ENCODE peak calls at places on chromosomes 12 and 14, in four cellular contexts. One of them, this sample, is unnamed.

GRCh38 chr12:124833693-124834122 is 30.0 kb downstream of the SCARB1 start:
- DNase-seq in breast epithelium: no peak
- DNase-seq in B cell: no peak
- DNase-seq in fibroblast of lung: no peak
- DNase-seq in this sample: peak

GRCh38 chr14:100103261-100104005 is 38.2 kb downstream of the EVL start:
- DNase-seq in breast epithelium: no peak
- DNase-seq in B cell: no peak
- DNase-seq in fibroblast of lung: no peak
- DNase-seq in this sample: no peak

GRCh38 chr14:92207928-92208265 is 86.1 kb downstream of the CPSF2 start:
- DNase-seq in breast epithelium: no peak
- DNase-seq in B cell: no peak
- DNase-seq in fibroblast of lung: no peak
- DNase-seq in this sample: no peak

GRCh38 chr12:85374981-85375380 is 95.0 kb downstream of the ALX1 start:
- DNase-seq in breast epithelium: no peak
- DNase-seq in B cell: no peak
- DNase-seq in fibroblast of lung: no peak
- DNase-seq in this sample: no peak

GRCh38 chr14:28704153-28704552 is 62.4 kb upstream of the FOXG1 start:
- DNase-seq in breast epithelium: no peak
- DNase-seq in B cell: no peak
- DNase-seq in fibroblast of lung: peak
- DNase-seq in this sample: no peak

GRCh38 chr14:86450075-86450474 is 920.1 kb downstream of the FLRT2 start:
- DNase-seq in breast epithelium: no peak
- DNase-seq in B cell: no peak
- DNase-seq in fibroblast of lung: no peak
- DNase-seq in this sample: no peak

GRCh38 chr12:3225154-3225795 is 148.1 kb downstream of the TSPAN9 start:
- DNase-seq in breast epithelium: no peak
- DNase-seq in B cell: no peak
- DNase-seq in fibroblast of lung: peak
- DNase-seq in this sample: peak

GRCh38 chr12:11815397-11815796 is 165.9 kb downstream of the ETV6 start:
- DNase-seq in breast epithelium: no peak
- DNase-seq in B cell: no peak
- DNase-seq in fibroblast of lung: no peak
- DNase-seq in this sample: no peak

GRCh38 chr12:62625238-62625637 is 158.6 kb downstream of the MON2 start:
- DNase-seq in breast epithelium: no peak
- DNase-seq in B cell: no peak
- DNase-seq in fibroblast of lung: peak
- DNase-seq in this sample: peak

GRCh38 chr14:103545915-103546650 is 16.4 kb downstream of the BAG5 start:
- DNase-seq in breast epithelium: no peak
- DNase-seq in B cell: no peak
- DNase-seq in fibroblast of lung: no peak
- DNase-seq in this sample: no peak

GRCh38 chr14:50941151-50941550 is 3.1 kb downstream of the PYGL start:
- DNase-seq in breast epithelium: no peak
- DNase-seq in B cell: no peak
- DNase-seq in fibroblast of lung: peak
- DNase-seq in this sample: no peak

GRCh38 chr14:22388669-22389625 is 200.1 kb downstream of the DAD1 start:
- DNase-seq in breast epithelium: no peak
- DNase-seq in B cell: no peak
- DNase-seq in fibroblast of lung: peak
- DNase-seq in this sample: peak

GRCh38 chr12:91023326-91024004 is 18.7 kb upstream of the EPYC start:
- DNase-seq in breast epithelium: no peak
- DNase-seq in B cell: no peak
- DNase-seq in fibroblast of lung: peak
- DNase-seq in this sample: peak

GRCh38 chr12:100544165-100544564 is 29.3 kb upstream of the GAS2L3 start:
- DNase-seq in breast epithelium: no peak
- DNase-seq in B cell: no peak
- DNase-seq in fibroblast of lung: no peak
- DNase-seq in this sample: no peak

GRCh38 chr14:90959344-90959743 is 101.1 kb downstream of the RPS6KA5 start:
- DNase-seq in breast epithelium: no peak
- DNase-seq in B cell: no peak
- DNase-seq in fibroblast of lung: no peak
- DNase-seq in this sample: no peak

GRCh38 chr12:63179224-63179623 is 28.2 kb upstream of the AVPR1A start:
- DNase-seq in breast epithelium: no peak
- DNase-seq in B cell: no peak
- DNase-seq in fibroblast of lung: no peak
- DNase-seq in this sample: no peak

GRCh38 chr12:131231194-131231980 is 277.7 kb downstream of the ADGRD1 start:
- DNase-seq in breast epithelium: no peak
- DNase-seq in B cell: no peak
- DNase-seq in fibroblast of lung: no peak
- DNase-seq in this sample: no peak

GRCh38 chr12:57641699-57642442 is 8.9 kb upstream of the B4GALNT1 start:
- DNase-seq in breast epithelium: no peak
- DNase-seq in B cell: no peak
- DNase-seq in fibroblast of lung: no peak
- DNase-seq in this sample: no peak

GRCh38 chr12:2284857-2285256 is 232.1 kb downstream of the CACNA1C start:
- DNase-seq in breast epithelium: peak
- DNase-seq in B cell: peak
- DNase-seq in fibroblast of lung: peak
- DNase-seq in this sample: peak

GRCh38 chr12:47207005-47207717 is 127.4 kb upstream of the AMIGO2 start:
- DNase-seq in breast epithelium: no peak
- DNase-seq in B cell: peak
- DNase-seq in fibroblast of lung: no peak
- DNase-seq in this sample: no peak

GRCh38 chr12:128098725-128099124 is 168.2 kb upstream of the TMEM132C start:
- DNase-seq in breast epithelium: no peak
- DNase-seq in B cell: no peak
- DNase-seq in fibroblast of lung: no peak
- DNase-seq in this sample: no peak

GRCh38 chr12:24499151-24500146 is 449.5 kb downstream of the BCAT1 start:
- DNase-seq in breast epithelium: no peak
- DNase-seq in B cell: no peak
- DNase-seq in fibroblast of lung: peak
- DNase-seq in this sample: peak

GRCh38 chr14:87250992-87251391 is 742.0 kb downstream of the GALC start:
- DNase-seq in breast epithelium: no peak
- DNase-seq in B cell: no peak
- DNase-seq in fibroblast of lung: no peak
- DNase-seq in this sample: no peak

GRCh38 chr14:74211945-74212580 is 27.2 kb upstream of the VSX2 start:
- DNase-seq in breast epithelium: no peak
- DNase-seq in B cell: no peak
- DNase-seq in fibroblast of lung: no peak
- DNase-seq in this sample: no peak

GRCh38 chr12:56243731-56244181 is 13.9 kb downstream of the SLC39A5 start:
- DNase-seq in breast epithelium: no peak
- DNase-seq in B cell: no peak
- DNase-seq in fibroblast of lung: no peak
- DNase-seq in this sample: no peak

GRCh38 chr12:46958599-46959290 is 120.7 kb upstream of the PCED1B start:
- DNase-seq in breast epithelium: no peak
- DNase-seq in B cell: no peak
- DNase-seq in fibroblast of lung: no peak
- DNase-seq in this sample: no peak

GRCh38 chr12:57204454-57204853 is 12.1 kb upstream of the NXPH4 start:
- DNase-seq in breast epithelium: no peak
- DNase-seq in B cell: no peak
- DNase-seq in fibroblast of lung: no peak
- DNase-seq in this sample: no peak

GRCh38 chr14:67457782-67458181 is 30.7 kb downstream of the TMEM229B start:
- DNase-seq in breast epithelium: peak
- DNase-seq in B cell: no peak
- DNase-seq in fibroblast of lung: peak
- DNase-seq in this sample: no peak

GRCh38 chr12:74539261-74539660 is 1.6 kb downstream of the ATXN7L3B start:
- DNase-seq in breast epithelium: no peak
- DNase-seq in B cell: no peak
- DNase-seq in fibroblast of lung: peak
- DNase-seq in this sample: no peak

GRCh38 chr12:32181498-32182175 is 75.0 kb downstream of the BICD1 start:
- DNase-seq in breast epithelium: no peak
- DNase-seq in B cell: no peak
- DNase-seq in fibroblast of lung: no peak
- DNase-seq in this sample: no peak

DNA sequence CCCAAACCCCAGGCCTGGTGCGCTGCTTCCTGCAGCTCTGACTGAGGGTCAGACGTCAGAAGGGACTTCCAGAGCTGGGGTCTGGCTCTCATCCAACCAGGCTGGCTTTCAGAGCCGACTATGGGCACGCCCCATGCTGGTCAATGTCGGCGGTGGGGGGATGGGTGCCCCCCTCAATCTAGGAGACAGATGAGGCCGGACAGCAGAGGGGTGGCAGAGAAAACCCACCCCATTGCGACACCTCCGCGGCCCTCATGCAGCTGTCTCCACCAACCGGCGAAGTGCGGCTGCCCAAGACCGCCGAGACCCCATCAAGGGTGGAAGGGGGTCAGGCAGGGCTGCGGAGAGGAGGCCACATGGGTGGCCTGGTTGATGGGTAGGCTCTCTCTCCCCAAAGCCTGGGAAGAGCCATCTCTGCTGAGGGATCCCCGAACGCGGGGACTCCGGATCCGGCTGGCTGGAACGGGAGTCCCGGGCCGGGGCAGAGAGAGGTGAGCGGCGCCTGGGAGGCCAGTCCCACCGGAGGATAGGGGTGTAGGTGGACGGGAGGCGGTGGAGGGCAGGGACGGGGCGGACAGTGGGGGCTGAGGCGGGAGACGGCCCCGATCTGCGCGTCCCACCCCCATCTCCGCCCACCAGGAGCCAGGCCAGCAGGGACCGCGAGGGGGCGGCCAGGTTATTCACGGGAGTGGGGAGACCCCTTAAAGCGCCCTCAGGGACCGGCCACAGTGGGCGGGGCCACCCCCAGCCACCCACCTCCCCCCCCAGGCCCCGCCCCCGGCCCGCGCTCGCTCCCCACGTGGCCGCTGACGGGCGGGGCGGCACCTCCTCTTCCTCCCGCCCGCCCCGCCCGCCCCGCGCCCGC is at the start of gene INF2:
- DNase-seq in breast epithelium: no peak
- DNase-seq in B cell: peak
- DNase-seq in fibroblast of lung: peak
- DNase-seq in this sample: no peak
- TF ChIP-seq CTCF in breast epithelium: no peak
- TF ChIP-seq CTCF in B cell: no peak
- TF ChIP-seq CTCF in fibroblast of lung: no peak
- TF ChIP-seq CTCF in this sample: no peak

GRCh38 chr12:111028830-111029229 is 108.5 kb upstream of the MYL2 start:
- DNase-seq in breast epithelium: no peak
- DNase-seq in B cell: no peak
- DNase-seq in fibroblast of lung: no peak
- DNase-seq in this sample: no peak
- TF ChIP-seq CTCF in breast epithelium: no peak
- TF ChIP-seq CTCF in B cell: no peak
- TF ChIP-seq CTCF in fibroblast of lung: no peak
- TF ChIP-seq CTCF in this sample: no peak

GRCh38 chr12:76080729-76081415 is 3.6 kb downstream of the NAP1L1 start:
- DNase-seq in breast epithelium: no peak
- DNase-seq in B cell: peak
- DNase-seq in fibroblast of lung: peak
- DNase-seq in this sample: no peak
- TF ChIP-seq CTCF in breast epithelium: no peak
- TF ChIP-seq CTCF in B cell: peak
- TF ChIP-seq CTCF in fibroblast of lung: no peak
- TF ChIP-seq CTCF in this sample: peak

DNA sequence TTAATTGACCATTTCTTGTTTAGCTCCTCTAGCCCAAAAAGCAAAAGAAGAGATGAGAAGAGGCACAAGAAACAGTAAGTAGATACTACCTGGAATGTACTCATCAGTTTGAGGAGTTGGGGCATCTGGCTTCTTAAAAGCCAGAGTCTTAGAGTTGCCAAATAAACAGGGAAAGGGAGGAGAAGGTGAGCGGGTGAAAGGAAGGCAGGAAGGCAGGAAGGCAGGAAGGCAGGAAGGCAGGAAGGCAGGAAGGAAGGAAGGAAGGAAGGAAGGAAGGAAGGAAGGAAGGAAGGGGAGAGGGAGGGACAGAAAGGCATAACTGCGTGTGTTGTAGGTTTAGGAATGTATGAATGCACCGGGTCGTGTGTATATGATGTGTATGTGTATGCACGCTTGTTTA is 56.7 kb upstream of the HSPB8 start:
- DNase-seq in breast epithelium: no peak
- DNase-seq in B cell: no peak
- DNase-seq in fibroblast of lung: no peak
- DNase-seq in this sample: no peak
- TF ChIP-seq CTCF in breast epithelium: no peak
- TF ChIP-seq CTCF in B cell: no peak
- TF ChIP-seq CTCF in fibroblast of lung: no peak
- TF ChIP-seq CTCF in this sample: no peak

DNA sequence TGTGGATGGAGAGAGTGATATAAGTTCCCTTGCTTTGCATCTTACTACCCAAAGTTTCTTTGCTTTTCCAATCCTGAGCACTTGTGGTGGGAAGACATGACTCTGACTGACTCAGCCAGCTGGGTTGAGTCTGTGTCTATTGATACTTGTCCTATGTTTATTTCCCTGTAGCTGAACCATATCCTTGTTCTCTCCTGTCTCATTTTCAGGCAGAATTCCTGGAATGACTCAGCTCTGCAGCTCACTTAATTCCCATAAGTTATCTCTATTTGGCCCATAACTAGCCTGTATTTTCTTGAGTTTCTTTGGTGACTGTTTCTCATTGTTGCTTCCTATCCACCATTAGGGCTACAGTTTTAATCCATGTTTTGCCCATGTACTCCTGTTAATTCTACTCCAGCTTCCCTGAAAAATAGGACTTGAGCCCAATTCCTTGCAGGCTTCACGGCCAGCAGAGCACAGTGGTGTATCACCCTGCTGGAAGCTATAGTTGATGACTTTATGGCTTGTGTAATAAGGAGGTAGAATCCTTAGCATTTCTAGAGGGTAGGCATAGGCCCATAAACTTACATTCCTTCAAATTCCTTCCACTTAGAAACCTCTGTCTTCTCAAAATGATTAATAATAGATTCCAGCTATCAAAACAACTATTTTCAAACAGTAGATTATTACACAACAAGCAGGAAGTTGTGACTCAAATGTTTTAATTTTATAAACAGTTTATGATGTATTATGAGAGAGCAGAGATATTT is 183.1 kb downstream of the TMTC3 start:
- DNase-seq in breast epithelium: no peak
- DNase-seq in B cell: no peak
- DNase-seq in fibroblast of lung: peak
- DNase-seq in this sample: peak
- TF ChIP-seq CTCF in breast epithelium: no peak
- TF ChIP-seq CTCF in B cell: no peak
- TF ChIP-seq CTCF in fibroblast of lung: no peak
- TF ChIP-seq CTCF in this sample: peak